ENCODE peak calls at places on chromosomes 13 and 19, in seven cellular contexts. G, Q, X, E, D, C and A are unnamed samples.

GRCh38 chr13:68110178-68110768 is 880.1 kb upstream of the PCDH9 start:
- DNase-seq in G (no peak), Q (no peak), X (no peak), E (no peak), D (no peak), C (no peak), A (no peak)

GRCh38 chr19:44867578-44867977 is 21.5 kb downstream of the NECTIN2 start:
- DNase-seq in G (no peak), Q (peak), X (no peak), E (no peak), D (no peak), C (no peak), A (no peak)

GRCh38 chr19:743168-743687 is 7.7 kb upstream of the MISP start:
- DNase-seq in G (no peak), Q (no peak), X (no peak), E (no peak), D (no peak), C (no peak), A (no peak)

GRCh38 chr13:98050041-98050466 is 92.8 kb upstream of the FARP1 start:
- DNase-seq in G (peak), Q (peak), X (no peak), E (no peak), D (no peak), C (no peak), A (no peak)

GRCh38 chr19:7182489-7182888 is 111.7 kb downstream of the INSR start:
- DNase-seq in G (no peak), Q (no peak), X (no peak), E (no peak), D (no peak), C (no peak), A (no peak)

GRCh38 chr19:34224996-34225658 is 29.2 kb upstream of the GARRE1 start:
- DNase-seq in G (no peak), Q (no peak), X (no peak), E (no peak), D (no peak), C (no peak), A (no peak)

GRCh38 chr13:63427170-63427569 is 2011.5 kb upstream of the PCDH20 start:
- DNase-seq in G (no peak), Q (no peak), X (no peak), E (no peak), D (no peak), C (no peak), A (no peak)

GRCh38 chr19:6259312-6259861 is 20.4 kb downstream of the MLLT1 start:
- DNase-seq in G (no peak), Q (no peak), X (no peak), E (no peak), D (no peak), C (no peak), A (no peak)

GRCh38 chr19:16831531-16831930 is 2.3 kb downstream of the SIN3B start:
- DNase-seq in G (no peak), Q (no peak), X (no peak), E (no peak), D (no peak), C (no peak), A (no peak)

GRCh38 chr19:45863840-45864628 is at the start of gene FOXA3:
- DNase-seq in G (peak), Q (peak), X (no peak), E (peak), D (peak), C (no peak), A (no peak)

GRCh38 chr13:108342369-108343289 is 73.1 kb downstream of the TNFSF13B start:
- DNase-seq in G (peak), Q (peak), X (peak), E (peak), D (no peak), C (peak), A (no peak)

GRCh38 chr13:96898212-96898611 is 96.1 kb downstream of the OXGR1 start:
- DNase-seq in G (no peak), Q (no peak), X (no peak), E (no peak), D (no peak), C (no peak), A (no peak)

GRCh38 chr19:19294914-19295313 is 21.8 kb upstream of the TM6SF2 start:
- DNase-seq in G (no peak), Q (no peak), X (no peak), E (no peak), D (no peak), C (no peak), A (no peak)

GRCh38 chr13:31046711-31047279 is 114.3 kb downstream of the TEX26 start:
- DNase-seq in G (no peak), Q (peak), X (no peak), E (no peak), D (no peak), C (no peak), A (no peak)

GRCh38 chr19:13098291-13099072 is 4.2 kb downstream of the LYL1 start:
- DNase-seq in G (no peak), Q (no peak), X (no peak), E (peak), D (peak), C (no peak), A (peak)

GRCh38 chr13:48727252-48728011 is 73.7 kb downstream of the CYSLTR2 start:
- DNase-seq in G (no peak), Q (no peak), X (no peak), E (no peak), D (no peak), C (no peak), A (no peak)

GRCh38 chr13:26062853-26063444 is 11.1 kb upstream of the SHISA2 start:
- DNase-seq in G (peak), Q (peak), X (peak), E (peak), D (no peak), C (no peak), A (peak)
- TF ChIP-seq JUND in G (no peak), Q (no peak), X (no peak), E (no peak), D (no peak), C (no peak), A (no peak)

GRCh38 chr13:27852491-27852890 is 60.2 kb downstream of the GSX1 start:
- DNase-seq in G (no peak), Q (no peak), X (no peak), E (no peak), D (no peak), C (no peak), A (no peak)

GRCh38 chr13:27853871-27854270 is 61.6 kb downstream of the GSX1 start:
- DNase-seq in G (no peak), Q (no peak), X (no peak), E (no peak), D (no peak), C (no peak), A (no peak)

GRCh38 chr13:27854606-27855005 is 62.3 kb downstream of the GSX1 start:
- DNase-seq in G (no peak), Q (no peak), X (no peak), E (no peak), D (no peak), C (no peak), A (no peak)

GRCh38 chr13:27851481-27851880 is 59.2 kb downstream of the GSX1 start:
- DNase-seq in G (no peak), Q (no peak), X (no peak), E (no peak), D (no peak), C (no peak), A (no peak)

GRCh38 chr13:27853345-27853744 is 61.1 kb downstream of the GSX1 start:
- DNase-seq in G (no peak), Q (no peak), X (no peak), E (no peak), D (no peak), C (no peak), A (no peak)
- TF ChIP-seq JUND in G (no peak), Q (no peak), X (no peak), E (no peak), D (no peak), C (no peak), A (no peak)

GRCh38 chr19:35229601-35230000 is 1.1 kb upstream of the FAM187B start:
- DNase-seq in G (no peak), Q (no peak), X (no peak), E (no peak), D (no peak), C (no peak), A (no peak)
- TF ChIP-seq JUND in G (no peak), Q (no peak), X (no peak), E (no peak), D (no peak), C (no peak), A (no peak)

DNA sequence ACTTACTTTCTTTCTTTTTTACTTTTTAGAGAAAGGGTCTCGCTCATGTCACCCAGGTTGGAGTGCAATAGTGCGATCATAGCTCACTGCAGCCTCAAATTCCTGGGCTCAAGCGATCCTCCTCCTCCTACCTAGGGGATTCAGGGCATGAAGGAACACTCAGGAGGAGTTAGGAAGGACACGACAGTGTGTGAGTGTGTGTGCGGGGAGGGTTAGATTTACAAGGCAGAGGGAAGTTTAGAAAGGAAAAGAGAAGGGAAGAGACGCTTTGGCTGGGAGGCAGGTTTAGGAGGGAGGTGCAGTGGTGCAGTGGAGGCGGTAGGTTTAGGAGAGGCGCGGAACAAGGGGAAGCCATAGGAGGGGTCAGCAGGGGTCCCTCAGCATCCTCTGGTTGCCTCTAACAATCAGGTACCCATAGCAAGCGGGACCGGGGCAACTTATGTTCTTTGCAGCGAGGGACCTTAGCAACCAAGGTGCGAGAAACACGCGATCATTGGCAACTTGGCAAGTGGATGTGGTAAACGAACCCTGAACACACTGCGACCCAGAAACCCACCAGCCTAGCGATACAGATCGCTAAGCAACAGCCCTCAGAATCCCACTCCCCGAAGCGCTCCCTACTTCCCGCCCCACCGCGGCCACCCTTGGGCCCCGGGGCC is 501 bp downstream of the SIRT2 start:
- DNase-seq in G (no peak), Q (no peak), X (no peak), E (no peak), D (no peak), C (no peak), A (no peak)
- TF ChIP-seq JUND in G (no peak), Q (no peak), X (no peak), E (no peak), D (no peak), C (no peak), A (no peak)

DNA sequence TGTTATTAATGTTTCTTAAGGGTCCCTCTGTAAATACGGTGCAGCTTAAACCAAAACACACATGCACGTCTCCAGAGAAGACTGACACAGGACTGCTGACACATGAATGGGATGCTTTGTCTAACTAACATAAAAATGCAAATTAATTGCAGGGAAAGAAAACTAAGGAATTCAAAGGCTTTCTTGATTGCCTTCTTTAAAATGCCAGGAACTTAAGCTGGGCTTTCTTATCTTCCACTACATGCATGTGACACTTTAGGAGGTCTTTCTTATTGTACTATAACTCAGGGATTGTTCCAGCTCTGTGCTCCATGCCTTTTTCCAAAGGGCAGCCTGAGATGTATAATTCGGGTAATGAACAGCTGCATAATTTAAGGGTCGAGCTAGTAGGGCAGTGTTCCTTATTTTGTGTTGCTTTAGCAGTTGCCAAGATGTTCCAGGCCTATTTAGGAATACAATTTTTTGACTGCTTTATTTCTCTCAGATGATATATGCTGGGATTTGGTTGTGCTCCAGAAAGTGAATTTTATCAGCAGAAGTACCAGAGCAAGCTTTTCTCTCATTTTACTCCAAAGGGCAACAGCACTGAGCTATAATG is 885.3 kb downstream of the PCDH9 start:
- DNase-seq in G (no peak), Q (no peak), X (no peak), E (no peak), D (no peak), C (no peak), A (no peak)
- TF ChIP-seq JUND in G (no peak), Q (no peak), X (no peak), E (no peak), D (no peak), C (no peak), A (no peak)

GRCh38 chr19:49861541-49862410 is 5.6 kb downstream of the PNKP start:
- DNase-seq in G (no peak), Q (no peak), X (no peak), E (no peak), D (no peak), C (no peak), A (no peak)
- TF ChIP-seq JUND in G (no peak), Q (no peak), X (no peak), E (no peak), D (no peak), C (no peak), A (no peak)

GRCh38 chr13:27965343-27965739 is 3.8 kb downstream of the CDX2 start:
- DNase-seq in G (no peak), Q (peak), X (no peak), E (no peak), D (no peak), C (no peak), A (no peak)

GRCh38 chr13:27966641-27967202 is 2.4 kb downstream of the CDX2 start:
- DNase-seq in G (no peak), Q (peak), X (no peak), E (no peak), D (peak), C (no peak), A (no peak)

GRCh38 chr13:27964741-27965323 is 4.3 kb downstream of the CDX2 start:
- DNase-seq in G (no peak), Q (peak), X (no peak), E (no peak), D (no peak), C (no peak), A (no peak)

GRCh38 chr13:27967203-27967735 is 1.8 kb downstream of the CDX2 start:
- DNase-seq in G (no peak), Q (no peak), X (no peak), E (no peak), D (no peak), C (no peak), A (no peak)

DNA sequence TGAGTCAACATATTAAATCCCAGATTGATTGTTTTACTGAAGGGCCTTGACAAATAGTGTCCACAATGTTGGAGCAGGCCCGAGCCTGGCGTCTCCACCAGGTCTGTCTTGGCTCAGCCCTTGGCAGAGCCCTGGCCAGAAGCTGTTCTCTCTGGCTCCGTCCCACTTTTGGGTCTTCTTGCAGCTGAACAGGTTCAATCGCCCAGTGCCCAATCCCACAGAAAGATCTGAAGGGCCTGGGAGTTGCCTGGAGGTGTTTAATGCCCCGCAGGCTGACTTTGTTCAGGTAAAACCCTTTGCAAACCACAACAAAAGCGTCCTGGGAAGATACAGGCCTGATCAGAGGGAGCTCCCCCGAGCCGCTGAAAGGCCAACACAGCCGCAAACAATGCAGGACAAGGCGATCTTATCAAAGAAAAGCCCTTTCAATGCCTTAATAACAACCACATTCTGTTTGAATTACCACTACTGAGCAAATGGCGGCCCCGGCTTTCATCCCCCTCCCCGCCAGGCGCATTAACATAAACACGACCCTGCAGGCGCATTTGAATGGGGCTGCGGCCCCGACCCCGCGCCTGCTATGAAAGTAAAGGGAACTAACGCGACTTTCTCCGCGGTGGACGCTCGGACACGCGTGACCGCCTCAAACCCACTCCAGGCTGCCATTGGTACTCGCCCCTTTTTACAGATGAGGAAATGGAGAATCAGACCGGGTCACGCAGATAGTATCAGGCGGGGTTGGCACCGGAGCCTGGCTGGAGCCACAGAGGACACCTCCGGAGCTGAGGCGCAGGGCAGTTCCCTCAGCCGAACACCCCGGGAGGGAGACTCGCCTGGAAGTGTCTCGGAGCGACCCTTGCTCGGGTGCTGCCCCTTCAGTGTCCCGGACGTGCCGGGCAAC is 3.1 kb downstream of the CDX2 start:
- DNase-seq in G (no peak), Q (peak), X (no peak), E (no peak), D (peak), C (no peak), A (peak)
- TF ChIP-seq JUND in G (no peak), Q (no peak), X (no peak), E (no peak), D (no peak), C (no peak), A (no peak)

GRCh38 chr19:4063369-4064072 is 3.2 kb downstream of the ZBTB7A start:
- DNase-seq in G (no peak), Q (no peak), X (no peak), E (peak), D (no peak), C (no peak), A (no peak)
- TF ChIP-seq JUND in G (no peak), Q (no peak), X (no peak), E (no peak), D (no peak), C (no peak), A (no peak)

DNA sequence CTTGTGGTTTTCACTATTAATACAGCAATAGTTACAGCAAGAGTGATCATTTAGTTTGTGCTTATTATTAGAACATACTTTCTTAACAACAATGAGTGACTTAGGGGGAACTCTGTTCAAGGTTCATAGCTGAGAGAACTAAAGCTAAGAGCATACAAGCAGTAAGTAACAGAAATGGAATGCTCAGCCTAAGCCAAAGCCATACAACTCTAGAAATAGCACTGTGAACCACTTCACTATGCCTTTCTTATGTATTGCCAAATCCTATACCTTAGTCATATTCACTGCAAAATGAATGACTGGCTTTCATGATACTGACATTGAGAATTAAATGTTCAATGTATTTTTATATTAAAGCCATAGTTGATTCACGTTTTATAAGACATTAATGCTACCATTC is 599.7 kb upstream of the SLITRK1 start:
- DNase-seq in G (no peak), Q (no peak), X (no peak), E (no peak), D (no peak), C (no peak), A (no peak)
- TF ChIP-seq JUND in G (no peak), Q (no peak), X (no peak), E (no peak), D (no peak), C (no peak), A (no peak)

DNA sequence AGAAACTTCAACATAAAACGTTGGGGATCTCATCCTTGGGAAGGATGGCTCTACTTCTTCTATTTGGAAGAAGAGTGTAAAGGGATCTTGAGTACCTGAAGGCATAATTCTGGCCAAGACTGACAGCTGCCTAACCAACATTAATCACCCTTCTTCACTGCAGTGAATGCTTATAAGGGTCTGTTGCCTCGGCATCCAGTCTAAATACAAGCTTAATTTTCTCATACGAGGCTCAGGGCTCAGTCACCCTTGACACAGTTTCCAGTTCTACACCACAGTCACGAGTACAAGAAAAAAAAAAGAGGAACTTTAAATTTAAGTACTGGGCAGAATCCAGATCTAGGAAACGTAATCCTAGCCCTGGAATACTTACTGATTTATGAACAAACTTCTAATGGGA is 9.0 kb downstream of the FPR3 start:
- DNase-seq in G (no peak), Q (no peak), X (no peak), E (no peak), D (no peak), C (no peak), A (no peak)
- TF ChIP-seq JUND in G (no peak), Q (no peak), X (no peak), E (no peak), D (no peak), C (no peak), A (no peak)